ENCODE peak calls at places on chromosomes 13 and 19, in four cellular contexts. F, C, W and Y are unnamed samples.

GRCh38 chr13:31807090-31807541 is 67.8 kb downstream of the RXFP2 start:
- DNase-seq in F (no peak), C (no peak), W (no peak), Y (peak)

GRCh38 chr19:12117203-12117970 is 22.8 kb downstream of the ZNF20 start:
- DNase-seq in F (no peak), C (no peak), W (no peak), Y (no peak)

GRCh38 chr13:87884874-87885273 is 213.7 kb downstream of the SLITRK5 start:
- DNase-seq in W (peak), F (peak), C (no peak), Y (peak)

GRCh38 chr13:33874871-33875270 is 56.9 kb downstream of the RFC3 start:
- DNase-seq in F (no peak), W (no peak), C (no peak), Y (no peak)

GRCh38 chr13:56917966-56918365 is 222.8 kb upstream of the PRR20A start:
- DNase-seq in C (no peak), F (no peak), W (no peak), Y (no peak)

GRCh38 chr19:33438987-33439781 is 65.7 kb downstream of the CEBPG start:
- DNase-seq in F (no peak), W (no peak), C (no peak), Y (no peak)

GRCh38 chr13:74316531-74316930 is 182.3 kb upstream of the KLF12 start:
- DNase-seq in F (no peak), C (no peak), W (no peak), Y (no peak)

GRCh38 chr19:18850560-18851375 is 19.0 kb downstream of the UPF1 start:
- DNase-seq in W (no peak), F (no peak), C (no peak), Y (peak)

GRCh38 chr19:38952395-38953165 is 21.8 kb downstream of the MRPS12 start:
- DNase-seq in W (peak), C (no peak), F (peak), Y (peak)

GRCh38 chr19:27738569-27739193 is 1474.3 kb downstream of the UQCRFS1 start:
- DNase-seq in W (no peak), C (no peak), F (peak), Y (no peak)

GRCh38 chr13:21232599-21232998 is 56.1 kb downstream of the MRPL57 start:
- DNase-seq in W (no peak), C (no peak), F (no peak), Y (no peak)

GRCh38 chr13:20588529-20589110 is 21.7 kb downstream of the IFT88 start:
- DNase-seq in W (no peak), F (no peak), C (no peak), Y (no peak)

GRCh38 chr19:37468961-37469777 is at the start of gene ZNF570:
- DNase-seq in F (peak), C (peak), W (peak), Y (peak)